ENCODE peak calls at places on chromosomes 5 and 9, in five cellular contexts. J is heart left ventricle, U is mucosa of descending colon, P is NCI-H187, X is T-helper 1 cell. N is an unnamed sample.

GRCh38 chr9:104485014-104485413 is 19.0 kb upstream of the OR13F1 start:
- DNase-seq in P (no peak), J (no peak), X (no peak), U (no peak), N (no peak)

GRCh38 chr5:132491368-132492364 is 1.1 kb upstream of the IRF1 start:
- DNase-seq in U (no peak), X (peak), P (no peak), J (no peak), N (no peak)

GRCh38 chr5:39370555-39371366 is 6.5 kb upstream of the C9 start:
- DNase-seq in X (no peak), J (no peak), U (peak), P (no peak), N (no peak)

GRCh38 chr9:124251605-124252366 is 6.0 kb upstream of the NEK6 start:
- DNase-seq in J (no peak), P (no peak), X (no peak), U (no peak), N (peak)

GRCh38 chr5:168159425-168159824 is 132.0 kb upstream of the WWC1 start:
- DNase-seq in X (no peak), P (no peak), J (no peak), U (peak), N (no peak)

GRCh38 chr9:133683494-133684460 is 47.6 kb downstream of the DBH start:
- DNase-seq in P (no peak), U (peak), X (peak), J (peak), N (no peak)

GRCh38 chr9:136602193-136602885 is 56.5 kb upstream of the NOTCH1 start:
- DNase-seq in J (no peak), X (no peak), P (no peak), U (peak), N (no peak)

GRCh38 chr5:59099270-59099994 is 516.6 kb downstream of the RAB3C start:
- DNase-seq in X (peak), J (no peak), U (no peak), P (no peak), N (no peak)

GRCh38 chr5:73338201-73339126 is 110.1 kb downstream of the FOXD1 start:
- DNase-seq in X (no peak), U (no peak), J (no peak), P (no peak), N (no peak)

GRCh38 chr5:43315697-43316096 is 2.5 kb upstream of the HMGCS1 start:
- DNase-seq in J (no peak), X (no peak), P (no peak), U (no peak), N (no peak)

GRCh38 chr9:111945216-111945615 is 48.6 kb downstream of the UGCG start:
- DNase-seq in P (no peak), U (no peak), J (no peak), X (no peak), N (no peak)

GRCh38 chr9:111828193-111828592 is 33.5 kb upstream of the SHOC1 start:
- DNase-seq in J (no peak), P (no peak), U (no peak), X (no peak), N (no peak)

GRCh38 chr9:120931278-120932085 is 4.9 kb upstream of the TRAF1 start:
- DNase-seq in X (peak), U (no peak), J (peak), P (no peak), N (peak)

GRCh38 chr5:72178910-72179815 is 71.9 kb downstream of the MAP1B start:
- DNase-seq in U (peak), J (peak), P (no peak), X (no peak), N (peak)

GRCh38 chr5:65172486-65173129 is 309.1 kb downstream of the ADAMTS6 start:
- DNase-seq in X (no peak), J (no peak), P (no peak), U (no peak), N (no peak)

GRCh38 chr9:19641046-19641445 is 147.8 kb downstream of the SLC24A2 start:
- DNase-seq in X (no peak), U (no peak), J (no peak), P (no peak), N (no peak)

GRCh38 chr5:67494186-67494842 is 297.7 kb upstream of the CD180 start:
- DNase-seq in U (peak), P (peak), X (no peak), J (no peak), N (no peak)

GRCh38 chr5:149834246-149834855 is 104.2 kb downstream of the PPARGC1B start:
- DNase-seq in P (peak), X (peak), U (no peak), J (no peak), N (no peak)

GRCh38 chr5:100313657-100314056 is 221.5 kb upstream of the FAM174A start:
- DNase-seq in J (no peak), U (no peak), P (no peak), X (no peak), N (no peak)

GRCh38 chr9:91345978-91346377 is 15.7 kb downstream of the AUH start:
- DNase-seq in U (no peak), X (no peak), J (no peak), P (no peak), N (no peak)

GRCh38 chr5:126031989-126032716 is 391.1 kb upstream of the GRAMD2B start:
- DNase-seq in P (no peak), J (peak), X (no peak), U (no peak), N (peak)

GRCh38 chr9:137723396-137724113 is 104.8 kb downstream of the EHMT1 start:
- DNase-seq in U (no peak), J (no peak), P (no peak), X (no peak), N (no peak)

GRCh38 chr9:99819123-99819483 is 2.6 kb upstream of the NR4A3 start:
- DNase-seq in X (no peak), J (no peak), P (no peak), U (no peak), N (no peak)

GRCh38 chr5:154756871-154757646 is 1.9 kb downstream of the LARP1 start:
- DNase-seq in P (no peak), U (peak), X (peak), J (peak), N (peak)

GRCh38 chr9:114953917-114954316 is 23.5 kb upstream of the TNFSF8 start:
- DNase-seq in X (no peak), U (no peak), J (peak), P (no peak), N (peak)

GRCh38 chr5:173468821-173469251 is 140.6 kb upstream of the STC2 start:
- DNase-seq in U (no peak), X (no peak), P (no peak), J (no peak), N (no peak)

GRCh38 chr9:92952861-92953620 is 5.7 kb downstream of the FGD3 start:
- DNase-seq in U (no peak), P (peak), J (no peak), X (no peak), N (no peak)

GRCh38 chr5:88883059-88883565 is at the start of gene MEF2C:
- DNase-seq in J (peak), U (peak), P (peak), X (no peak), N (peak)

GRCh38 chr9:136303825-136304416 is at the start of gene CCDC187:
- DNase-seq in X (no peak), P (no peak), J (no peak), U (no peak), N (no peak)

GRCh38 chr5:2863133-2863532 is 111.7 kb upstream of the IRX2 start:
- DNase-seq in J (no peak), U (no peak), X (no peak), P (no peak), N (no peak)

GRCh38 chr9:91302831-91303230 is 58.9 kb downstream of the AUH start:
- DNase-seq in U (no peak), J (no peak), P (no peak), X (no peak), N (no peak)